ENCODE peak calls at places on chromosome 20, in ten cellular contexts. One of them, this sample, is unnamed.

GRCh38 chr20:10671850-10672578 is 1.8 kb downstream of the JAG1 start:
- DNase-seq in GM13977: peak; percentile 51
- DNase-seq in hepatocyte: peak; percentile 76
- DNase-seq in cardiac muscle cell: peak; percentile 81
- DNase-seq in nephron progenitor cell: peak; percentile 60
- DNase-seq in ovary: peak; percentile 76
- DNase-seq in GM12878: no peak
- DNase-seq in Peyer's patch: peak; percentile 77
- DNase-seq in mammary epithelial cell: no peak
- DNase-seq in neural crest cell: no peak
- DNase-seq in this sample: peak; percentile 61

GRCh38 chr20:11112837-11113236 is 439.0 kb upstream of the JAG1 start:
- DNase-seq in mammary epithelial cell: peak; percentile 59
- DNase-seq in ovary: no peak
- DNase-seq in neural crest cell: no peak
- DNase-seq in nephron progenitor cell: no peak
- DNase-seq in GM12878: no peak
- DNase-seq in hepatocyte: no peak
- DNase-seq in cardiac muscle cell: no peak
- DNase-seq in Peyer's patch: no peak
- DNase-seq in GM13977: no peak
- DNase-seq in this sample: no peak

GRCh38 chr20:3046677-3047462 is 1.0 kb downstream of the MRPS26 start:
- DNase-seq in nephron progenitor cell: no peak
- DNase-seq in GM13977: peak; percentile 56
- DNase-seq in cardiac muscle cell: peak; percentile 13
- DNase-seq in ovary: no peak
- DNase-seq in mammary epithelial cell: peak; percentile 73
- DNase-seq in neural crest cell: no peak
- DNase-seq in GM12878: no peak
- DNase-seq in Peyer's patch: no peak
- DNase-seq in hepatocyte: no peak
- DNase-seq in this sample: no peak

GRCh38 chr20:3093861-3094361 is 9.4 kb upstream of the AVP start:
- DNase-seq in Peyer's patch: no peak
- DNase-seq in neural crest cell: no peak
- DNase-seq in mammary epithelial cell: no peak
- DNase-seq in cardiac muscle cell: no peak
- DNase-seq in hepatocyte: no peak
- DNase-seq in GM12878: no peak
- DNase-seq in ovary: no peak
- DNase-seq in nephron progenitor cell: no peak
- DNase-seq in GM13977: no peak
- DNase-seq in this sample: no peak

GRCh38 chr20:63708301-63709148 is 686 bp downstream of the ZGPAT start:
- DNase-seq in GM13977: no peak
- DNase-seq in ovary: peak; percentile 14
- DNase-seq in neural crest cell: no peak
- DNase-seq in GM12878: no peak
- DNase-seq in nephron progenitor cell: no peak
- DNase-seq in hepatocyte: peak; percentile 47
- DNase-seq in Peyer's patch: peak; percentile 57
- DNase-seq in mammary epithelial cell: peak; percentile 37
- DNase-seq in cardiac muscle cell: no peak
- DNase-seq in this sample: peak; percentile 26

GRCh38 chr20:14948416-14948815 is 611.0 kb upstream of the FLRT3 start:
- DNase-seq in GM12878: no peak
- DNase-seq in ovary: no peak
- DNase-seq in cardiac muscle cell: no peak
- DNase-seq in neural crest cell: no peak
- DNase-seq in nephron progenitor cell: no peak
- DNase-seq in mammary epithelial cell: no peak
- DNase-seq in hepatocyte: no peak
- DNase-seq in Peyer's patch: no peak
- DNase-seq in GM13977: no peak
- DNase-seq in this sample: no peak

GRCh38 chr20:9660236-9660868 is 146.0 kb downstream of the LAMP5 start:
- DNase-seq in mammary epithelial cell: peak; percentile 1
- DNase-seq in cardiac muscle cell: peak; percentile 4
- DNase-seq in GM12878: no peak
- DNase-seq in neural crest cell: peak; percentile 42
- DNase-seq in ovary: no peak
- DNase-seq in GM13977: no peak
- DNase-seq in hepatocyte: peak; percentile 46
- DNase-seq in nephron progenitor cell: peak; percentile 77
- DNase-seq in Peyer's patch: no peak
- DNase-seq in this sample: peak; percentile 48

GRCh38 chr20:53773792-53774371 is 180.2 kb upstream of the ZNF217 start:
- DNase-seq in hepatocyte: peak; percentile 45
- DNase-seq in neural crest cell: no peak
- DNase-seq in nephron progenitor cell: no peak
- DNase-seq in Peyer's patch: no peak
- DNase-seq in ovary: no peak
- DNase-seq in mammary epithelial cell: peak; percentile 94
- DNase-seq in cardiac muscle cell: peak; percentile 88
- DNase-seq in GM12878: no peak
- DNase-seq in GM13977: no peak
- DNase-seq in this sample: no peak

GRCh38 chr20:58309607-58310290 is at the start of gene RAB22A:
- DNase-seq in GM12878: no peak
- DNase-seq in GM13977: peak; percentile 98
- DNase-seq in ovary: peak; percentile 78
- DNase-seq in neural crest cell: peak; percentile 65
- DNase-seq in mammary epithelial cell: peak; percentile 68
- DNase-seq in cardiac muscle cell: peak; percentile 90
- DNase-seq in Peyer's patch: peak; percentile 88
- DNase-seq in hepatocyte: peak; percentile 95
- DNase-seq in nephron progenitor cell: peak; percentile 87
- DNase-seq in this sample: peak; percentile 87

GRCh38 chr20:58059145-58059544 is 169.3 kb downstream of the ANKRD60 start:
- DNase-seq in Peyer's patch: no peak
- DNase-seq in mammary epithelial cell: no peak
- DNase-seq in neural crest cell: no peak
- DNase-seq in ovary: no peak
- DNase-seq in nephron progenitor cell: no peak
- DNase-seq in hepatocyte: no peak
- DNase-seq in GM12878: no peak
- DNase-seq in cardiac muscle cell: no peak
- DNase-seq in GM13977: no peak
- DNase-seq in this sample: no peak

GRCh38 chr20:17936791-17937687 is 31.6 kb downstream of the SNX5 start:
- DNase-seq in hepatocyte: peak; percentile 68
- DNase-seq in GM13977: no peak
- DNase-seq in cardiac muscle cell: peak; percentile 73
- DNase-seq in mammary epithelial cell: no peak
- DNase-seq in nephron progenitor cell: no peak
- DNase-seq in Peyer's patch: no peak
- DNase-seq in ovary: peak; percentile 69
- DNase-seq in neural crest cell: no peak
- DNase-seq in GM12878: no peak
- DNase-seq in this sample: no peak

DNA sequence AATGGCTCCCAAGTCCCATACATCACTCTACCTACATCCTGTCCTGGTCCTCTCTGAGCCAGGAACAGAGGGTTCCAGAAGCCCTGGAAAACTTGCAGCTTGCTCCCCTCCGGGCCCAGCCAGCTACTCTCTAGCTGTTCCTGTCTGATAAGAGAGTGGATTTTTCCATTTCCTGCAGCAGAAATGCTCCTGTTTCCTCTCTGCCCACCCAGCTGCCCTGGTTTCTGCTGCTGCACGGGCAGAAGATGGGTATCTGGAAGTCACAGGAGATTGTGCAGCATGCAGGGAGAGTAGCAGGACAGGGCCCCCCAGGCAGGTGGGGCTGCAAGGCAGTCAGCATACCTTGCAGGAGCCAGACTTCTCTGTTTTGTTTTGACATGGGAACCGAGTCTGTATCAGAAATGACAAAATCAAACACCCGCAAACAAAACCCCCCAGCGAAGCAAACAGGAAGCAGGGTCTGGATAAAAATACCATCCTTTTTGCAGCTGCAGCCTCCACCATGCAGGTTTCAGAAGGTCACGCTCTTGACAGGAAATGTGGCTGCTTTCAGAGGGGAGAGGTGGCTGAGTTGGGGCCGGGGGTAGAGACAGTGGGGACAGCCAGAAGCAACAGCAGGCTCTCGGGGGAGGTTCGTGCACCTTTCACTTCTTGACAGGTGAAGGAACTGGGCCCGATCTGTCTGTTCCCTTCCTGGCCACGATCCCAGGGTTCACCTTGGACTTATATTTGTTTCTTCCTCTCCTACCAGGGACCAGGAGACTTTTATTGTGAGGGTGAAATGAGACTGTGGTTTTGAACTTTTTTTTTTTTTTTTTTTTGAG is 50.8 kb upstream of the FAM83D start:
- DNase-seq in mammary epithelial cell: no peak
- DNase-seq in Peyer's patch: no peak
- DNase-seq in neural crest cell: no peak
- DNase-seq in cardiac muscle cell: no peak
- DNase-seq in ovary: no peak
- DNase-seq in GM12878: peak; percentile 97
- DNase-seq in hepatocyte: no peak
- DNase-seq in GM13977: peak; percentile 82
- DNase-seq in nephron progenitor cell: no peak
- DNase-seq in this sample: peak; percentile 63
- TF ChIP-seq CTCF in mammary epithelial cell: no peak
- TF ChIP-seq CTCF in Peyer's patch: no peak
- TF ChIP-seq CTCF in neural crest cell: no peak
- TF ChIP-seq CTCF in cardiac muscle cell: no peak
- TF ChIP-seq CTCF in ovary: no peak
- TF ChIP-seq CTCF in GM12878: no peak
- TF ChIP-seq CTCF in hepatocyte: no peak
- TF ChIP-seq CTCF in GM13977: no peak
- TF ChIP-seq CTCF in nephron progenitor cell: no peak
- TF ChIP-seq CTCF in this sample: no peak

DNA sequence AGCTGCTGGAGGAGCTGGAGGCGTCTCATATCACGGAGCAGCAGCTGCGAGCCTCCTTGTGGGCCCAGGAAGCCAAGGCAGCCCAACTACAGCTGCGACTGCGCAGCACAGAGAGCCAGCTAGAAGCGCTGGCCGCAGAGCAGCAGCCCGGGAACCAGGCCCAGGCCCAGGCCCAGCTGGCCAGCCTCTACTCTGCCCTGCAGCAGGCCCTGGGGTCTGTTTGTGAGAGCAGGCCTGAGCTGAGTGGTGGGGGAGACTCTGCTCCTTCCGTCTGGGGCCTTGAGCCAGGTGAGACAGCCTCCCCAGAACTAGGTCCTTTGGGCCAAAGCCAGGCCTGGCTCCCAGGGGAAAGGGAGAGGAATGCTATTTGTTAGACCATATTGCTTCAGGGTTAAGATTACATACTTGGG is 31.7 kb downstream of the C20orf173 start:
- DNase-seq in GM13977: no peak
- DNase-seq in nephron progenitor cell: no peak
- DNase-seq in cardiac muscle cell: peak; percentile 70
- DNase-seq in hepatocyte: no peak
- DNase-seq in neural crest cell: no peak
- DNase-seq in mammary epithelial cell: no peak
- DNase-seq in GM12878: no peak
- DNase-seq in Peyer's patch: no peak
- DNase-seq in ovary: peak; percentile 82
- DNase-seq in this sample: no peak
- TF ChIP-seq CTCF in GM13977: no peak
- TF ChIP-seq CTCF in nephron progenitor cell: no peak
- TF ChIP-seq CTCF in cardiac muscle cell: no peak
- TF ChIP-seq CTCF in hepatocyte: no peak
- TF ChIP-seq CTCF in neural crest cell: no peak
- TF ChIP-seq CTCF in mammary epithelial cell: no peak
- TF ChIP-seq CTCF in GM12878: no peak
- TF ChIP-seq CTCF in Peyer's patch: no peak
- TF ChIP-seq CTCF in ovary: peak; percentile 37
- TF ChIP-seq CTCF in this sample: no peak

GRCh38 chr20:20052074-20052970 is at the start of the genes CFAP61 and CRNKL1:
- DNase-seq in nephron progenitor cell: peak; percentile 96
- DNase-seq in cardiac muscle cell: peak; percentile 98
- DNase-seq in Peyer's patch: peak; percentile 99
- DNase-seq in GM12878: peak; percentile 96
- DNase-seq in hepatocyte: peak; percentile 98
- DNase-seq in ovary: peak; percentile 96
- DNase-seq in GM13977: peak; percentile 91
- DNase-seq in neural crest cell: peak; percentile 96
- DNase-seq in mammary epithelial cell: peak; percentile 96
- DNase-seq in this sample: peak; percentile 96
- TF ChIP-seq CTCF in nephron progenitor cell: no peak
- TF ChIP-seq CTCF in cardiac muscle cell: no peak
- TF ChIP-seq CTCF in Peyer's patch: no peak
- TF ChIP-seq CTCF in GM12878: no peak
- TF ChIP-seq CTCF in hepatocyte: no peak
- TF ChIP-seq CTCF in ovary: no peak
- TF ChIP-seq CTCF in GM13977: no peak
- TF ChIP-seq CTCF in neural crest cell: no peak
- TF ChIP-seq CTCF in mammary epithelial cell: no peak
- TF ChIP-seq CTCF in this sample: no peak

GRCh38 chr20:62356948-62357667 is 10.0 kb downstream of the LAMA5 start:
- DNase-seq in neural crest cell: no peak
- DNase-seq in GM12878: no peak
- DNase-seq in mammary epithelial cell: peak; percentile 58
- DNase-seq in hepatocyte: no peak
- DNase-seq in GM13977: no peak
- DNase-seq in cardiac muscle cell: peak; percentile 63
- DNase-seq in nephron progenitor cell: no peak
- DNase-seq in Peyer's patch: no peak
- DNase-seq in ovary: peak; percentile 70
- DNase-seq in this sample: no peak

GRCh38 chr20:62358171-62358719 is 8.9 kb downstream of the LAMA5 start:
- DNase-seq in ovary: no peak
- DNase-seq in GM12878: no peak
- DNase-seq in neural crest cell: no peak
- DNase-seq in nephron progenitor cell: no peak
- DNase-seq in Peyer's patch: no peak
- DNase-seq in GM13977: no peak
- DNase-seq in hepatocyte: peak; percentile 27
- DNase-seq in cardiac muscle cell: no peak
- DNase-seq in mammary epithelial cell: no peak
- DNase-seq in this sample: no peak

GRCh38 chr20:62356143-62356947 is 10.8 kb downstream of the LAMA5 start:
- DNase-seq in ovary: peak; percentile 37
- DNase-seq in mammary epithelial cell: no peak
- DNase-seq in cardiac muscle cell: no peak
- DNase-seq in Peyer's patch: no peak
- DNase-seq in nephron progenitor cell: peak; percentile 66
- DNase-seq in GM13977: no peak
- DNase-seq in GM12878: no peak
- DNase-seq in neural crest cell: no peak
- DNase-seq in hepatocyte: no peak
- DNase-seq in this sample: no peak

GRCh38 chr20:62358728-62359490 is 8.2 kb downstream of the LAMA5 start:
- DNase-seq in cardiac muscle cell: no peak
- DNase-seq in ovary: no peak
- DNase-seq in mammary epithelial cell: no peak
- DNase-seq in GM12878: no peak
- DNase-seq in hepatocyte: peak; percentile 67
- DNase-seq in neural crest cell: no peak
- DNase-seq in nephron progenitor cell: peak; percentile 52
- DNase-seq in GM13977: no peak
- DNase-seq in Peyer's patch: no peak
- DNase-seq in this sample: no peak

DNA sequence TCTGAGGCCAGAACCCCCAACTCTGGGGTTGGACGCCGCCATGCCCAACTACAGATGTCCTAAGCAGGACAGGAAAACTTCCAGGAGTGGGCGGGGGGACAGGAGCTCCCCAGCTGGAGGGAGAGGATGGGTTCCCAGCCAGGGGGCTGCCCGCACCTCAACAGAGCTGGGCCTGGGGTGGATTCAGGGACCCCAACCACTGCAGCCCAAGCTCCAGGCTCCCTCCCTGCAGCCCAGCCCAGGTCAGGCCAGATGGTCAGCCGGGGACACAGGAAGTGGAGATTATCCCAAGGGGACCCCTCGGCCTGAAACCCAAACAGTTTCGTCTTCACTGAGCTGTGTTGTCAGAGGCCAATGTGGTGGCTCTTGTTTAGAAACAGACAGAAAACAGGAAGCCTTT is 9.4 kb downstream of the LAMA5 start:
- DNase-seq in hepatocyte: no peak
- DNase-seq in GM12878: no peak
- DNase-seq in mammary epithelial cell: no peak
- DNase-seq in neural crest cell: no peak
- DNase-seq in cardiac muscle cell: no peak
- DNase-seq in nephron progenitor cell: no peak
- DNase-seq in GM13977: no peak
- DNase-seq in ovary: no peak
- DNase-seq in Peyer's patch: no peak
- DNase-seq in this sample: no peak
- TF ChIP-seq CTCF in hepatocyte: no peak
- TF ChIP-seq CTCF in GM12878: no peak
- TF ChIP-seq CTCF in mammary epithelial cell: no peak
- TF ChIP-seq CTCF in neural crest cell: no peak
- TF ChIP-seq CTCF in cardiac muscle cell: no peak
- TF ChIP-seq CTCF in nephron progenitor cell: no peak
- TF ChIP-seq CTCF in GM13977: no peak
- TF ChIP-seq CTCF in ovary: no peak
- TF ChIP-seq CTCF in Peyer's patch: no peak
- TF ChIP-seq CTCF in this sample: no peak

This sample was measured in endothelial cell.